ENCODE peak calls at places on chromosome 9, in four cellular contexts. N is Caco-2, K is fibroblast of the aortic adventitia, R is Daoy. O is an unnamed sample.

GRCh38 chr9:112856200-112856599 is 34.5 kb downstream of the SLC46A2 start:
- DNase-seq in N (no peak), K (no peak), R (no peak), O (no peak)

GRCh38 chr9:101711330-101711941 is 27.0 kb downstream of the GRIN3A start:
- DNase-seq in N (peak; percentile 38), K (no peak), R (peak; percentile 23), O (no peak)

GRCh38 chr9:93496285-93496684 is 42.9 kb upstream of the FAM120AOS start:
- DNase-seq in N (no peak), K (peak; percentile 8), R (no peak), O (no peak)

GRCh38 chr9:22010881-22011625 is 1.9 kb upstream of the CDKN2B start:
- DNase-seq in N (no peak), K (peak; percentile 57), R (no peak), O (no peak)

GRCh38 chr9:128787583-128788156 is 617 bp downstream of the TBC1D13 start:
- DNase-seq in N (no peak), K (peak; percentile 19), R (no peak), O (no peak)

GRCh38 chr9:81777514-81777913 is 88.2 kb upstream of the TLE1 start:
- DNase-seq in N (no peak), K (peak; percentile 21), R (no peak), O (no peak)

GRCh38 chr9:91515074-91515687 is 91.5 kb upstream of the NFIL3 start:
- DNase-seq in N (no peak), K (peak; percentile 83), R (peak; percentile 91), O (peak; percentile 87)

GRCh38 chr9:126033318-126033717 is 286.1 kb downstream of the PBX3 start:
- DNase-seq in N (no peak), K (no peak), R (no peak), O (no peak)

GRCh38 chr9:135956798-135957166 is 4.4 kb downstream of the UBAC1 start:
- DNase-seq in N (no peak), K (no peak), R (no peak), O (no peak)

GRCh38 chr9:114124666-114125580 is 25.8 kb upstream of the KIF12 start:
- DNase-seq in N (peak; percentile 12), K (no peak), R (no peak), O (no peak)

GRCh38 chr9:114824130-114824529 is 18.3 kb upstream of the TNFSF15 start:
- DNase-seq in N (no peak), K (peak; percentile 81), R (peak; percentile 51), O (no peak)

GRCh38 chr9:116594552-116594951 is 92.6 kb upstream of the TRIM32 start:
- DNase-seq in N (no peak), K (peak; percentile 91), R (peak; percentile 72), O (peak; percentile 73)

O was measured in RCC 7860.